ENCODE peak calls at places on chromosomes 16 and 17, in seven cellular contexts. One of them, this sample, is unnamed.

GRCh38 chr17:75487351-75488070 is 27.8 kb downstream of the CASKIN2 start:
- DNase-seq in fibroblast of the aortic adventitia: no peak
- DNase-seq in endodermal cell: peak
- DNase-seq in adrenal gland: no peak
- DNase-seq in cardiac fibroblast: peak
- DNase-seq in fibroblast of pulmonary artery: peak
- DNase-seq in heart left ventricle: no peak
- DNase-seq in this sample: no peak

GRCh38 chr17:13182450-13182849 is 164.6 kb upstream of the ELAC2 start:
- DNase-seq in fibroblast of the aortic adventitia: no peak
- DNase-seq in endodermal cell: no peak
- DNase-seq in adrenal gland: no peak
- DNase-seq in cardiac fibroblast: no peak
- DNase-seq in fibroblast of pulmonary artery: no peak
- DNase-seq in heart left ventricle: no peak
- DNase-seq in this sample: no peak

GRCh38 chr16:76277099-76278030 is at the start of gene CNTNAP4:
- DNase-seq in fibroblast of the aortic adventitia: no peak
- DNase-seq in endodermal cell: peak
- DNase-seq in adrenal gland: no peak
- DNase-seq in cardiac fibroblast: peak
- DNase-seq in fibroblast of pulmonary artery: no peak
- DNase-seq in heart left ventricle: no peak
- DNase-seq in this sample: no peak

GRCh38 chr16:67562526-67562917 is at the start of gene CTCF:
- DNase-seq in fibroblast of the aortic adventitia: peak
- DNase-seq in endodermal cell: no peak
- DNase-seq in adrenal gland: peak
- DNase-seq in cardiac fibroblast: peak
- DNase-seq in fibroblast of pulmonary artery: peak
- DNase-seq in heart left ventricle: peak
- DNase-seq in this sample: peak

GRCh38 chr17:20926532-20926931 is 116.3 kb downstream of the USP22 start:
- DNase-seq in fibroblast of the aortic adventitia: peak
- DNase-seq in endodermal cell: no peak
- DNase-seq in adrenal gland: no peak
- DNase-seq in cardiac fibroblast: peak
- DNase-seq in fibroblast of pulmonary artery: peak
- DNase-seq in heart left ventricle: no peak
- DNase-seq in this sample: peak

GRCh38 chr16:54374136-54374535 is 87.5 kb upstream of the IRX3 start:
- DNase-seq in fibroblast of the aortic adventitia: peak
- DNase-seq in endodermal cell: no peak
- DNase-seq in adrenal gland: no peak
- DNase-seq in cardiac fibroblast: no peak
- DNase-seq in fibroblast of pulmonary artery: peak
- DNase-seq in heart left ventricle: no peak
- DNase-seq in this sample: no peak

GRCh38 chr16:91484-91883 is 13.5 kb downstream of the MPG start:
- DNase-seq in fibroblast of the aortic adventitia: peak
- DNase-seq in endodermal cell: no peak
- DNase-seq in adrenal gland: peak
- DNase-seq in cardiac fibroblast: peak
- DNase-seq in fibroblast of pulmonary artery: peak
- DNase-seq in heart left ventricle: no peak
- DNase-seq in this sample: peak

GRCh38 chr17:82375359-82376041 is 3.9 kb downstream of the UTS2R start:
- DNase-seq in fibroblast of the aortic adventitia: no peak
- DNase-seq in endodermal cell: no peak
- DNase-seq in adrenal gland: no peak
- DNase-seq in cardiac fibroblast: no peak
- DNase-seq in fibroblast of pulmonary artery: no peak
- DNase-seq in heart left ventricle: no peak
- DNase-seq in this sample: no peak

GRCh38 chr17:19369846-19370492 is 7.4 kb upstream of the B9D1 start:
- DNase-seq in fibroblast of the aortic adventitia: no peak
- DNase-seq in endodermal cell: peak
- DNase-seq in adrenal gland: no peak
- DNase-seq in cardiac fibroblast: no peak
- DNase-seq in fibroblast of pulmonary artery: no peak
- DNase-seq in heart left ventricle: no peak
- DNase-seq in this sample: no peak

GRCh38 chr17:56174421-56174820 is 21.1 kb downstream of the ANKFN1 start:
- DNase-seq in fibroblast of the aortic adventitia: no peak
- DNase-seq in endodermal cell: no peak
- DNase-seq in adrenal gland: no peak
- DNase-seq in cardiac fibroblast: no peak
- DNase-seq in fibroblast of pulmonary artery: no peak
- DNase-seq in heart left ventricle: no peak
- DNase-seq in this sample: no peak

GRCh38 chr16:72612271-72612670 is 435.7 kb downstream of the ZFHX3 start:
- DNase-seq in fibroblast of the aortic adventitia: peak
- DNase-seq in endodermal cell: no peak
- DNase-seq in adrenal gland: no peak
- DNase-seq in cardiac fibroblast: peak
- DNase-seq in fibroblast of pulmonary artery: peak
- DNase-seq in heart left ventricle: no peak
- DNase-seq in this sample: peak

GRCh38 chr16:56451753-56452689 is 667 bp downstream of the OGFOD1 start:
- DNase-seq in fibroblast of the aortic adventitia: peak
- DNase-seq in endodermal cell: peak
- DNase-seq in adrenal gland: peak
- DNase-seq in cardiac fibroblast: peak
- DNase-seq in fibroblast of pulmonary artery: peak
- DNase-seq in heart left ventricle: peak
- DNase-seq in this sample: peak

GRCh38 chr16:70656065-70656711 is 9.8 kb downstream of the IL34 start:
- DNase-seq in fibroblast of the aortic adventitia: no peak
- DNase-seq in endodermal cell: no peak
- DNase-seq in adrenal gland: no peak
- DNase-seq in cardiac fibroblast: no peak
- DNase-seq in fibroblast of pulmonary artery: no peak
- DNase-seq in heart left ventricle: no peak
- DNase-seq in this sample: no peak

GRCh38 chr17:10357768-10358167 is 15.0 kb downstream of the MYH13 start:
- DNase-seq in fibroblast of the aortic adventitia: no peak
- DNase-seq in endodermal cell: peak
- DNase-seq in adrenal gland: no peak
- DNase-seq in cardiac fibroblast: no peak
- DNase-seq in fibroblast of pulmonary artery: no peak
- DNase-seq in heart left ventricle: no peak
- DNase-seq in this sample: no peak

GRCh38 chr16:81127051-81127450 is 30.9 kb upstream of the GCSH start:
- DNase-seq in fibroblast of the aortic adventitia: peak
- DNase-seq in endodermal cell: no peak
- DNase-seq in adrenal gland: no peak
- DNase-seq in cardiac fibroblast: no peak
- DNase-seq in fibroblast of pulmonary artery: no peak
- DNase-seq in heart left ventricle: no peak
- DNase-seq in this sample: peak

GRCh38 chr17:46820592-46821450 is 2.3 kb upstream of the WNT3 start:
- DNase-seq in fibroblast of the aortic adventitia: no peak
- DNase-seq in endodermal cell: peak
- DNase-seq in adrenal gland: no peak
- DNase-seq in cardiac fibroblast: no peak
- DNase-seq in fibroblast of pulmonary artery: no peak
- DNase-seq in heart left ventricle: no peak
- DNase-seq in this sample: no peak

GRCh38 chr17:66296289-66296725 is 6.1 kb upstream of the PRKCA start:
- DNase-seq in fibroblast of the aortic adventitia: no peak
- DNase-seq in endodermal cell: no peak
- DNase-seq in adrenal gland: no peak
- DNase-seq in cardiac fibroblast: no peak
- DNase-seq in fibroblast of pulmonary artery: no peak
- DNase-seq in heart left ventricle: no peak
- DNase-seq in this sample: no peak

GRCh38 chr17:78736526-78737079 is 45.5 kb downstream of the CYTH1 start:
- DNase-seq in fibroblast of the aortic adventitia: peak
- DNase-seq in endodermal cell: peak
- DNase-seq in adrenal gland: peak
- DNase-seq in cardiac fibroblast: no peak
- DNase-seq in fibroblast of pulmonary artery: no peak
- DNase-seq in heart left ventricle: peak
- DNase-seq in this sample: no peak
- TF ChIP-seq CTCF in fibroblast of the aortic adventitia: peak
- TF ChIP-seq CTCF in endodermal cell: peak
- TF ChIP-seq CTCF in adrenal gland: no peak
- TF ChIP-seq CTCF in cardiac fibroblast: no peak
- TF ChIP-seq CTCF in fibroblast of pulmonary artery: no peak
- TF ChIP-seq CTCF in heart left ventricle: no peak
- TF ChIP-seq CTCF in this sample: no peak

DNA sequence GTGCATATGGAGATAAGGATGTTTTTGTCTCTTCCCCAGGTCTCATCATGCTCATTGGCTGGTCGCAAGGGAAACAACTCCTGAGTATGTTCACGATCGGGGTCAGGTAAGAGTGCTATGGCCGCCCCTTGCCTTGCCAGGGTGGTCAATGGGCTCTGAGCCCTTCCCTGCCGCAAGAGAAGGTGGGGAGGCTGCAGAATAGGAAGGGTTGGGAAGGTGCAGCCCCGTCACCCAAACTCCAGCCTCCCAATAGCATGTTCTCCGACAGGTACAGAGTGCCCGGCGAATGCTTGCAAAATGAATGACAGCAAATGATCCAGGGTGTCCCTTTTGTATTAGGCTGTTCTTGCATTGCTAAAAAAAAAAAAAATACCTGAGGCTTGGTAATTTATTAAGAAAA is 57.4 kb downstream of the ATP2C2 start:
- DNase-seq in fibroblast of the aortic adventitia: no peak
- DNase-seq in endodermal cell: no peak
- DNase-seq in adrenal gland: no peak
- DNase-seq in cardiac fibroblast: no peak
- DNase-seq in fibroblast of pulmonary artery: no peak
- DNase-seq in heart left ventricle: no peak
- DNase-seq in this sample: no peak
- H3K4me3 ChIP-seq in fibroblast of the aortic adventitia: no peak
- H3K4me3 ChIP-seq in endodermal cell: no peak
- H3K4me3 ChIP-seq in adrenal gland: no peak
- H3K4me3 ChIP-seq in cardiac fibroblast: no peak
- H3K4me3 ChIP-seq in fibroblast of pulmonary artery: no peak
- H3K4me3 ChIP-seq in heart left ventricle: no peak
- H3K4me3 ChIP-seq in this sample: no peak

GRCh38 chr16:86050111-86050510 is 151.1 kb downstream of the IRF8 start:
- DNase-seq in fibroblast of the aortic adventitia: no peak
- DNase-seq in endodermal cell: no peak
- DNase-seq in adrenal gland: no peak
- DNase-seq in cardiac fibroblast: no peak
- DNase-seq in fibroblast of pulmonary artery: no peak
- DNase-seq in heart left ventricle: no peak
- DNase-seq in this sample: no peak

GRCh38 chr16:86049641-86050040 is 150.7 kb downstream of the IRF8 start:
- DNase-seq in fibroblast of the aortic adventitia: no peak
- DNase-seq in endodermal cell: no peak
- DNase-seq in adrenal gland: no peak
- DNase-seq in cardiac fibroblast: no peak
- DNase-seq in fibroblast of pulmonary artery: no peak
- DNase-seq in heart left ventricle: no peak
- DNase-seq in this sample: no peak

GRCh38 chr16:86048221-86048620 is 149.3 kb downstream of the IRF8 start:
- DNase-seq in fibroblast of the aortic adventitia: no peak
- DNase-seq in endodermal cell: peak
- DNase-seq in adrenal gland: no peak
- DNase-seq in cardiac fibroblast: no peak
- DNase-seq in fibroblast of pulmonary artery: no peak
- DNase-seq in heart left ventricle: no peak
- DNase-seq in this sample: no peak

GRCh38 chr16:86050591-86051375 is 151.8 kb downstream of the IRF8 start:
- DNase-seq in fibroblast of the aortic adventitia: no peak
- DNase-seq in endodermal cell: peak
- DNase-seq in adrenal gland: no peak
- DNase-seq in cardiac fibroblast: no peak
- DNase-seq in fibroblast of pulmonary artery: no peak
- DNase-seq in heart left ventricle: no peak
- DNase-seq in this sample: no peak

DNA sequence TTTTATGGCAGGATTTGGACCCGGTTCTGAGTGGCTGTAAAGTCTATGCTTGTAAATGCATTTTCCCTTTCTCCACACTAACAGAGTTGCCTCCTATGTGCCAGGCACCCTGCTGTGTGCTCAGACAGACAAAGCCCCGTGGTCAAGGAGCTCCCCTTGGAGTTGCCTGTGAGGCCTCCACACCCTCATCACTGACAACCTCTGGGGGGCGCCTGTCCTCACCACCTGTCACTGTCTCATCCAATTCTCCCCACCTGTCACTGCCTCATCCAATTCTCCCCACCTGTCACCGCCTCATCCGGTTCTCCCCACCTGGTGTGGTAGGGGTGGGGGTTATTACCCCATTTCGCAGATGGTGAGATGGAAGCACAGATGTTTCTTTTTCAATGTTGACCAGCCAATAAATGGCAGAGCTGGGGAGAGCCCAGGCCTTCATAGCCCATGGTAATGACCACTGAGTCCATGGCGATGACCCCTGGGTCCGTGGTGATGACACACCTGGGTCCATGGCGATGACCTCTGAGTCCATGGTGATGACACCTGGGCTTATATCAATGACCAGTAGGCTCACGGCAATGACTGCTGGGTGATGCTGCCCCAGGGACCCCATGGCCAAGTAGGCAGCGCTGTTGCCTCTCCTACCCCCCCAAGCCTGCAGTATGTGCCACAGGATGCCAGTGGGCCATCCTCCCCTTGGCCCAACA is 150.1 kb downstream of the IRF8 start:
- DNase-seq in fibroblast of the aortic adventitia: no peak
- DNase-seq in endodermal cell: peak
- DNase-seq in adrenal gland: no peak
- DNase-seq in cardiac fibroblast: no peak
- DNase-seq in fibroblast of pulmonary artery: no peak
- DNase-seq in heart left ventricle: no peak
- DNase-seq in this sample: no peak
- TF ChIP-seq CTCF in fibroblast of the aortic adventitia: no peak
- TF ChIP-seq CTCF in endodermal cell: peak
- TF ChIP-seq CTCF in adrenal gland: no peak
- TF ChIP-seq CTCF in cardiac fibroblast: no peak
- TF ChIP-seq CTCF in fibroblast of pulmonary artery: no peak
- TF ChIP-seq CTCF in heart left ventricle: no peak
- TF ChIP-seq CTCF in this sample: no peak

DNA sequence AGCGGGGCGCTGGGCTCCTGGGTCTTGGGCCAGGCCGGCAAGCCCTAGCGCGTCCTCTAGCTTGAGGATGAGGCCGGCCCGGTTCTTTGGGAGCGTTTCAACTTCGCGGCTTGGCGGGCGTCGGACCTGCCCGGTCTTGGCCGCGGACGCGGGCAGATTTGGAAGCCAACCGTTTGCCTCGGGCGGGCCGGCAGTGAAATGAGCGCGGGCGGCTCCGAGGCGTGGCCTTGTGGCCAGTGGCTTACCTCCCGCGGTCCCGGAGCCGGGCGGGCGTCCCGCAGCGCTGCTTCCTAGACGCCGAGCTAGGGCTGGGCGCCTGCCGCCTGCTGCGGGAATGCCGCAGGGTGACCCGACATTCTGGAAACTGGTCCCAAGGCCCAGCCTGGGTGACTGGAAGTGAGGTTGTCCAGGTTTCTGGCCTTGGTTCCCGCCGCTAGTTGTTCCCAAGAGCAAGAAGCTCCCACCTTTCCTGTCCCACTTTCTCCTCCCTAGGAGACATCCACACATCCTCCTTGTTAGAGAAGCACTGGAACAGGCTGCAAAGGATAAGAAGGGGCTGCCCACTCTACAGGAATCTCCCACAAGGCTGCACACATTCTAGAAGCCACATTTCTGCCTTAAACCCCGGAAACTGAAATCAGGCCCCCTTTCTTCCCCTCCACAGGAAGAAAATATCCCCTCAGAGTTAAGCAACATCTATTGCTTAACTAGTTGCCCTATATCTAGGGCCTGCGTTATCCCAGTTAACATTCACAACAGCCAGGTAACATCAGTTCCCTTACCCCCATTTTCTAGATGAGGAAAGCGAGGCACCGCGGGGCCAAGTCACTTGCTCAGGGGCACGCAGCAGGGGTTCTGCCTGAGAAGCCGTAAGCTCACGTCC is 4.5 kb upstream of the CBX8 start:
- DNase-seq in fibroblast of the aortic adventitia: no peak
- DNase-seq in endodermal cell: peak
- DNase-seq in adrenal gland: peak
- DNase-seq in cardiac fibroblast: no peak
- DNase-seq in fibroblast of pulmonary artery: no peak
- DNase-seq in heart left ventricle: no peak
- DNase-seq in this sample: peak
- H3K4me3 ChIP-seq in fibroblast of the aortic adventitia: no peak
- H3K4me3 ChIP-seq in endodermal cell: peak
- H3K4me3 ChIP-seq in adrenal gland: no peak
- H3K4me3 ChIP-seq in cardiac fibroblast: no peak
- H3K4me3 ChIP-seq in fibroblast of pulmonary artery: no peak
- H3K4me3 ChIP-seq in heart left ventricle: peak
- H3K4me3 ChIP-seq in this sample: no peak

This sample was measured in astrocyte of the spinal cord.